ENCODE peak calls at places on chromosome 21, in four cellular contexts. K is DND-41, Q is endothelial cell of umbilical vein, X is PC-3. I is an unnamed sample.

GRCh38 chr21:45497846-45498645 is 44.2 kb downstream of the SLC19A1 start:
- DNase-seq in X (no peak), Q (no peak), K (no peak), I (no peak)

GRCh38 chr21:45341261-45341660 is 53.6 kb upstream of the POFUT2 start:
- DNase-seq in Q (no peak), K (no peak), X (no peak), I (no peak)

GRCh38 chr21:9837946-9838801 is 683.2 kb upstream of the TPTE start:
- DNase-seq in Q (no peak), K (no peak), X (peak; percentile 0), I (no peak)

GRCh38 chr21:33643658-33644311 is 1.5 kb downstream of the ITSN1 start:
- DNase-seq in X (peak; percentile 22), K (no peak), Q (peak; percentile 56), I (peak; percentile 68)

GRCh38 chr21:45709127-45709526 is 65.6 kb downstream of the PCBP3 start:
- DNase-seq in X (no peak), K (no peak), Q (no peak), I (no peak)

GRCh38 chr21:31332525-31332924 is 11.5 kb downstream of the TIAM1 start:
- DNase-seq in K (no peak), Q (no peak), X (no peak), I (no peak)

GRCh38 chr21:31974454-31974985 is 101.7 kb downstream of the HUNK start:
- DNase-seq in X (no peak), Q (no peak), K (peak; percentile 74), I (peak; percentile 67)

GRCh38 chr21:33654412-33654811 is 12.1 kb downstream of the ITSN1 start:
- DNase-seq in Q (no peak), X (no peak), K (no peak), I (no peak)

GRCh38 chr21:45469273-45470086 is 64.5 kb downstream of the COL18A1 start:
- DNase-seq in Q (no peak), X (no peak), K (no peak), I (peak; percentile 83)

GRCh38 chr21:17688912-17689874 is 76.5 kb upstream of the BTG3 start:
- DNase-seq in K (peak; percentile 24), Q (no peak), X (peak; percentile 96), I (no peak)

GRCh38 chr21:18340387-18340942 is 63.1 kb downstream of the TMPRSS15 start:
- DNase-seq in X (peak; percentile 29), Q (no peak), K (no peak), I (no peak)

GRCh38 chr21:46188226-46189212 is 4.3 kb upstream of the SPATC1L start:
- DNase-seq in Q (peak; percentile 83), X (peak; percentile 83), K (no peak), I (no peak)

GRCh38 chr21:32256873-32257620 is 21.8 kb downstream of the MIS18A start:
- DNase-seq in X (peak; percentile 65), Q (peak; percentile 95), K (no peak), I (no peak)

GRCh38 chr21:34004013-34004938 is 69.1 kb upstream of the MRPS6 start:
- DNase-seq in K (no peak), X (no peak), Q (no peak), I (no peak)

GRCh38 chr21:45853703-45854342 is 127.7 kb upstream of the COL6A1 start:
- DNase-seq in K (no peak), X (no peak), Q (no peak), I (no peak)

GRCh38 chr21:46661627-46662366 is 26.3 kb downstream of the PRMT2 start:
- DNase-seq in K (no peak), Q (no peak), X (no peak), I (no peak)

GRCh38 chr21:41973427-41973831 is 19.6 kb upstream of the C2CD2 start:
- DNase-seq in Q (no peak), X (peak; percentile 43), K (no peak), I (no peak)

GRCh38 chr21:17602874-17603273 is 9.8 kb downstream of the BTG3 start:
- DNase-seq in Q (no peak), X (peak; percentile 68), K (no peak), I (no peak)

GRCh38 chr21:17461582-17461981 is 51.3 kb upstream of the CXADR start:
- DNase-seq in Q (no peak), X (peak; percentile 12), K (no peak), I (no peak)

GRCh38 chr21:26847951-26848350 is 2.7 kb upstream of the ADAMTS1 start:
- DNase-seq in Q (no peak), K (no peak), X (no peak), I (no peak)

GRCh38 chr21:28310711-28311110 is 682.0 kb downstream of the LTN1 start:
- DNase-seq in X (no peak), K (no peak), Q (no peak), I (no peak)

GRCh38 chr21:39527664-39528381 is 76.1 kb downstream of the SH3BGR start:
- DNase-seq in X (no peak), K (no peak), Q (no peak), I (peak; percentile 55)

GRCh38 chr21:39696620-39697019 is 48.4 kb upstream of the IGSF5 start:
- DNase-seq in X (no peak), Q (no peak), K (no peak), I (peak; percentile 33)

GRCh38 chr21:42358937-42359336 is 7.4 kb downstream of the TFF1 start:
- DNase-seq in K (no peak), Q (no peak), X (no peak), I (no peak)

GRCh38 chr21:38621132-38621531 is 122.9 kb upstream of the ERG start:
- DNase-seq in K (no peak), Q (no peak), X (peak; percentile 23), I (no peak)

GRCh38 chr21:42148584-42148983 is 70.4 kb upstream of the ABCG1 start:
- DNase-seq in Q (no peak), K (no peak), X (no peak), I (no peak)

GRCh38 chr21:38843806-38844479 is 38.2 kb downstream of the ETS2 start:
- DNase-seq in Q (peak; percentile 19), X (peak; percentile 45), K (no peak), I (no peak)

GRCh38 chr21:36706951-36707762 is 8.2 kb downstream of the SIM2 start:
- DNase-seq in X (no peak), Q (no peak), K (no peak), I (peak; percentile 77)
- TF ChIP-seq EZH2 in X (no peak), Q (peak; percentile 43), K (no peak), I (peak; percentile 57)

DNA sequence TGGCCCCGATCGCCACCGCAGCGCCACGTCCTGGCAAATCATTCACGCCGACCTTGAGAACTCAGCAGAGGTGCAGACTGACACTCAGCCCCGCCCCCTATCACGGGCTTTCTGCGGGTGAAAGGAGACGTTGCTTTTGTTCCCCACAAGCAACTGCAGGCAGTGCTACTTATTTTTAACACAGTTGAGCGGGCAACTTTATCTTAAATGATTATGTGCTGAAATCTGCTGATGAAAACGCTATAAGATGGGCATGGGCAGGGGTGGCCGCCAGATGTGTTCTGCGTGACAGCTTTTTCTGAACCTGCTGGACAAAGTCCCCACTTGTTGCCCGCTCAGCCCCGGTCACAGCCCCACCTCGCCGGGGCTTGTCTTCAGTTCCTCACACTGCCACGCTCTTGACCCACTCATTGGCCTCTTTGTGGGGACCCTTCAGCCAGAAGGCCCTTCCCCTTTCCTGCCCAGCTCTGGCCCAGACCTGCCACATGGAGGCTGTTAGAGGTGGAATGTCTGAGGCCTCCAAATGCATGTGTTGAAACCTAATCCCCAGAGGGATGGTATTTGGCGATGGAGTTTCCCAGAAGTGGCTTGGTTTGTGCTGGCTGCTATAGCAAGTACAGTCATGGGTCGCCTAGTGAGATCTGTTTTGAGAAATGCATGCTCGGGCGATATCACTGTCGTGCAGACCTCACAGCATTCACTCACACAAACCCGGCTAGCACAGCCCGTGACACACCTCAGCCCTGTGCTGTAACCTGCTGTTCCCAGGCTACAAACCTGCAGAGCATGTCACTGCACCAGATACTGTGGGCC is 15.7 kb upstream of the PDXK start:
- DNase-seq in K (no peak), Q (no peak), X (no peak), I (peak; percentile 59)
- H2AFZ ChIP-seq in K (no peak overlapping the region), Q (no peak overlapping the region), X (no peak overlapping the region), I (no peak overlapping the region)

DNA sequence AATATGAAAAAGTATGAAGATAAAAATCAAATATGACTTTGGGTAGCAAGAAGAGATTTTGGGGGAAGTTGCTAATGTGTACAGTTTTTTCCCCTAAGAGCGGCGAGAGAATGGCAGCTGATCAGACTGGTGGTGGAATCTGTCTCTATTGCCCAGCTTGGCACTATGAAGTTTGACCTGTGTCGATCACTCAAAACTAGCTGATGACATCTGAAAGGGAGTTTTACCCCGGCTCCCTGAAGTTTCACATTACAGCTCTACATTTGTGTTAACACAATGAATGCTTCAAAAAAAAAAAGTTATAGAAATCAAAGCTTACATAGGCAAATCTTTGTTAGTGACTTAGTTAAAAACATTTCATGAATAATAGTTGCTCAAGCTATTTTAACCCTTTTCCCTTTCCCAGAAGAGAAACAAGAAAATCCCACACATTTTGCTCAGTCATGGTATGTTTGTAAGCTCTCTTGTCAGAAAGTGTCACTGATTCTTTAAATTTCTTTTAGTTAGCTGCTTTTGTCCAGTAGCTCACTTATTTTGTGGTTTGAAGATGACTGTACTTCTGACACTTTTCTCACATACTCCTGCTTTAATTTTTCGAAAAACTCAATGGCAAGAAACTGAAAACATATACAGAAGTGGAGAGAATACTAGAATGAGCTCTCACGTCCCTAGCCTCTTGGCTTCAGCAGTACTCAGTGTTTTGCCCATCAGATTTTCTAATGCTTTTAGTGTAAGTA is 41.3 kb downstream of the DYRK1A start:
- DNase-seq in K (no peak), X (no peak), Q (no peak), I (no peak)
- H3K4me1 ChIP-seq in K (no peaks in the 10 kb centered on the region), X (no peaks in the 10 kb centered on the region), Q (no peaks in the 10 kb centered on the region), I (peaks cover 28% of the 10 kb centered on the region)

DNA sequence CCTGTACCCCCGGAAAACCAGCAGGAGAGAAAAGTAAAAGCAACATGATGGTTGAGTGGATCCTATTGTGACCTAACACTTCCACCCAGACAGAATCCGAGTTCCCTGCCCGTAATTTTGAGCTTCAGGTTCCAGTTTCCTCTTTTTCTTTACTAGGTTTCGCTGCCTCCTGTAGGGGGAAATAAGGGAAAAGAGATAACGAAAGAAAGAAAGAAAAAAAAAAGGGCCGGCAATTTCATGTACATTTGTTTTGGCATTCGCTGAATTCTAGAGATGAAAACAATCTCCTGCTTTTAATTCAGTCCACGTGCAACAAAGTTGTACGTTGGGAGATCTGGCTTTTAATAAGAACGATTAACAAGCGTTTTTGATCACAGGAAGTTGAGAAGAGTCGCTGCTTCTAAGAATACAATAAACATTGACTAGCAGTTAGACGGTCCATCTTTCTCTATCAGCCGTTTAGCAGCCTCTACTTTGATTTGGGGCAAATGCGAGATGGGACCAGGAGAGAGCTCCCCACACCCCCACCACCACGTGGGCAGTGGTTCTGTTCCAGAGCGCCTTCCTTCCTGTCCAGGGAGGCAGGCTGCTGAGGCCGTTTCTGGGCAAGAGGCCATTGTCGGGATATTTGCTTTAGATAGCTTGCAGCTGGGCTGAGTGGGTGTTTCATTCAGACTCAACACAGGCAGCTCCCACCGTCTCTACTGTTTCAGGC is 155.9 kb upstream of the RUNX1 start:
- DNase-seq in K (peak; percentile 38), Q (peak; percentile 96), X (no peak), I (no peak)
- TF ChIP-seq EZH2 in K (no peak), Q (no peak), X (no peak), I (no peak)

DNA sequence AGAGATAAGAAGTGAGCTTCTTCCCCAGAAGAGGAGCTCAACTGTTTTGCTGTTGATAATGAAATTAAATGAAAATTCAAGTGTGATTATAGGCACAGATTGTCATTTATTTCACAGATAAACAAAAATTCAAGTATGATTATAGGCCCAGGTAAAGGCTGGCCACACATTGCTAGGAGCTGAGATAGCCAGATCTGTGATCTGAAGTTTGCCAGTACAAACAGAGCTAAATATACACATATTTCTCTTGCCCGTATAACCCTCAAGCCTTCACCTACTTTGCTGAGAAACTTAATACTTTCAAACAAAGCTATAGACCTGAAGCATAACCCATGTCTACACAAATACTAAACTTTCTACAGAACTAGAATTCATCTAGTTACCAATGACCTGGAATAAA is 31.3 kb upstream of the NRIP1 start:
- DNase-seq in X (no peak), Q (no peak), K (no peak), I (no peak)
- H2AFZ ChIP-seq in X (peak overlapping the region; percentile 28), Q (no peak overlapping the region), K (no peak overlapping the region), I (peak overlapping the region; percentile 2)